ENCODE peak calls at places on chromosomes 13 and 19, in five cellular contexts. One of them, this sample, is unnamed. For H3K4me1, the result is how much of the 10 kb centered on the place peaks cover.

GRCh38 chr19:33133438-33134031 is 1.6 kb downstream of the WDR88 start:
- DNase-seq in neural progenitor cell: peak
- DNase-seq in psoas muscle: no peak
- DNase-seq in cardiac muscle cell: no peak
- DNase-seq in left ventricle myocardium inferior: no peak
- DNase-seq in this sample: no peak

GRCh38 chr13:75717525-75717924 is 81.4 kb downstream of the LMO7 start:
- DNase-seq in neural progenitor cell: no peak
- DNase-seq in psoas muscle: no peak
- DNase-seq in cardiac muscle cell: no peak
- DNase-seq in left ventricle myocardium inferior: no peak
- DNase-seq in this sample: no peak

GRCh38 chr13:86563308-86563707 is 764.1 kb upstream of the SLITRK6 start:
- DNase-seq in neural progenitor cell: no peak
- DNase-seq in psoas muscle: no peak
- DNase-seq in cardiac muscle cell: no peak
- DNase-seq in left ventricle myocardium inferior: no peak
- DNase-seq in this sample: no peak

GRCh38 chr19:45800009-45800553 is 7.4 kb upstream of the DMWD start:
- DNase-seq in neural progenitor cell: no peak
- DNase-seq in psoas muscle: no peak
- DNase-seq in cardiac muscle cell: no peak
- DNase-seq in left ventricle myocardium inferior: no peak
- DNase-seq in this sample: no peak

GRCh38 chr13:35953537-35954206 is 177.5 kb downstream of the DCLK1 start:
- DNase-seq in neural progenitor cell: peak
- DNase-seq in psoas muscle: peak
- DNase-seq in cardiac muscle cell: peak
- DNase-seq in left ventricle myocardium inferior: peak
- DNase-seq in this sample: peak

GRCh38 chr19:38918526-38918925 is 6.5 kb upstream of the CCER2 start:
- DNase-seq in neural progenitor cell: no peak
- DNase-seq in psoas muscle: no peak
- DNase-seq in cardiac muscle cell: no peak
- DNase-seq in left ventricle myocardium inferior: no peak
- DNase-seq in this sample: no peak

GRCh38 chr19:8397746-8398721 is 7.9 kb downstream of the RAB11B start:
- DNase-seq in neural progenitor cell: no peak
- DNase-seq in psoas muscle: peak
- DNase-seq in cardiac muscle cell: no peak
- DNase-seq in left ventricle myocardium inferior: no peak
- DNase-seq in this sample: no peak

GRCh38 chr13:54034047-54034446 is 1005.4 kb downstream of the OLFM4 start:
- DNase-seq in neural progenitor cell: no peak
- DNase-seq in psoas muscle: no peak
- DNase-seq in cardiac muscle cell: no peak
- DNase-seq in left ventricle myocardium inferior: no peak
- DNase-seq in this sample: no peak

GRCh38 chr13:94656766-94657165 is 55.1 kb downstream of the GPR180 start:
- DNase-seq in neural progenitor cell: no peak
- DNase-seq in psoas muscle: no peak
- DNase-seq in cardiac muscle cell: no peak
- DNase-seq in left ventricle myocardium inferior: no peak
- DNase-seq in this sample: no peak

GRCh38 chr19:13014921-13015280 is 19.6 kb downstream of the NFIX start:
- DNase-seq in neural progenitor cell: no peak
- DNase-seq in psoas muscle: no peak
- DNase-seq in cardiac muscle cell: no peak
- DNase-seq in left ventricle myocardium inferior: no peak
- DNase-seq in this sample: no peak

GRCh38 chr13:53901593-53901992 is 873.0 kb downstream of the OLFM4 start:
- DNase-seq in neural progenitor cell: no peak
- DNase-seq in psoas muscle: no peak
- DNase-seq in cardiac muscle cell: no peak
- DNase-seq in left ventricle myocardium inferior: no peak
- DNase-seq in this sample: no peak

GRCh38 chr19:40813182-40813581 is 14.2 kb downstream of the EGLN2 start:
- DNase-seq in neural progenitor cell: no peak
- DNase-seq in psoas muscle: peak
- DNase-seq in cardiac muscle cell: no peak
- DNase-seq in left ventricle myocardium inferior: no peak
- DNase-seq in this sample: peak

GRCh38 chr19:39752390-39752789 is 14.6 kb upstream of the CLC start:
- DNase-seq in neural progenitor cell: no peak
- DNase-seq in psoas muscle: no peak
- DNase-seq in cardiac muscle cell: no peak
- DNase-seq in left ventricle myocardium inferior: no peak
- DNase-seq in this sample: no peak

GRCh38 chr19:48418317-48419064 is 25.0 kb downstream of the GRIN2D start:
- DNase-seq in neural progenitor cell: no peak
- DNase-seq in psoas muscle: no peak
- DNase-seq in cardiac muscle cell: no peak
- DNase-seq in left ventricle myocardium inferior: no peak
- DNase-seq in this sample: no peak

GRCh38 chr13:101626925-101627555 is 174.6 kb downstream of the ITGBL1 start:
- DNase-seq in neural progenitor cell: no peak
- DNase-seq in psoas muscle: no peak
- DNase-seq in cardiac muscle cell: no peak
- DNase-seq in left ventricle myocardium inferior: no peak
- DNase-seq in this sample: no peak

GRCh38 chr13:21549633-21550032 is 54.3 kb downstream of the MICU2 start:
- DNase-seq in neural progenitor cell: no peak
- DNase-seq in psoas muscle: no peak
- DNase-seq in cardiac muscle cell: no peak
- DNase-seq in left ventricle myocardium inferior: no peak
- DNase-seq in this sample: no peak

GRCh38 chr13:110616103-110617101 is 1.1 kb downstream of the NAXD start:
- DNase-seq in neural progenitor cell: peak
- DNase-seq in psoas muscle: peak
- DNase-seq in cardiac muscle cell: no peak
- DNase-seq in left ventricle myocardium inferior: no peak
- DNase-seq in this sample: peak

GRCh38 chr13:79385694-79386093 is 20.4 kb downstream of the RBM26 start:
- DNase-seq in neural progenitor cell: no peak
- DNase-seq in psoas muscle: no peak
- DNase-seq in cardiac muscle cell: no peak
- DNase-seq in left ventricle myocardium inferior: no peak
- DNase-seq in this sample: no peak

GRCh38 chr19:41801031-41801430 is 4.6 kb downstream of the CEACAM3 start:
- DNase-seq in neural progenitor cell: no peak
- DNase-seq in psoas muscle: no peak
- DNase-seq in cardiac muscle cell: no peak
- DNase-seq in left ventricle myocardium inferior: no peak
- DNase-seq in this sample: no peak

GRCh38 chr13:36831291-36831690 is 12.3 kb downstream of the RFXAP start:
- DNase-seq in neural progenitor cell: no peak
- DNase-seq in psoas muscle: no peak
- DNase-seq in cardiac muscle cell: no peak
- DNase-seq in left ventricle myocardium inferior: no peak
- DNase-seq in this sample: no peak

GRCh38 chr13:113933901-113934300 is 40.0 kb downstream of the C13orf46 start:
- DNase-seq in neural progenitor cell: no peak
- DNase-seq in psoas muscle: peak
- DNase-seq in cardiac muscle cell: no peak
- DNase-seq in left ventricle myocardium inferior: peak
- DNase-seq in this sample: no peak

GRCh38 chr13:99895999-99896695 is 75.4 kb downstream of the ZIC5 start:
- DNase-seq in neural progenitor cell: peak
- DNase-seq in psoas muscle: no peak
- DNase-seq in cardiac muscle cell: no peak
- DNase-seq in left ventricle myocardium inferior: no peak
- DNase-seq in this sample: no peak

GRCh38 chr19:3175761-3176714 is 2.5 kb upstream of the S1PR4 start:
- DNase-seq in neural progenitor cell: no peak
- DNase-seq in psoas muscle: no peak
- DNase-seq in cardiac muscle cell: no peak
- DNase-seq in left ventricle myocardium inferior: no peak
- DNase-seq in this sample: peak

GRCh38 chr19:3178377-3178972 is at the start of gene S1PR4:
- DNase-seq in neural progenitor cell: no peak
- DNase-seq in psoas muscle: peak
- DNase-seq in cardiac muscle cell: no peak
- DNase-seq in left ventricle myocardium inferior: no peak
- DNase-seq in this sample: no peak

GRCh38 chr19:3178973-3179738 is 587 bp downstream of the S1PR4 start:
- DNase-seq in neural progenitor cell: no peak
- DNase-seq in psoas muscle: no peak
- DNase-seq in cardiac muscle cell: no peak
- DNase-seq in left ventricle myocardium inferior: no peak
- DNase-seq in this sample: no peak

GRCh38 chr19:3179739-3180293 is 1.2 kb downstream of the S1PR4 start:
- DNase-seq in neural progenitor cell: no peak
- DNase-seq in psoas muscle: no peak
- DNase-seq in cardiac muscle cell: no peak
- DNase-seq in left ventricle myocardium inferior: no peak
- DNase-seq in this sample: no peak

GRCh38 chr19:3176715-3177501 is 1.7 kb upstream of the S1PR4 start:
- DNase-seq in neural progenitor cell: no peak
- DNase-seq in psoas muscle: no peak
- DNase-seq in cardiac muscle cell: no peak
- DNase-seq in left ventricle myocardium inferior: no peak
- DNase-seq in this sample: peak
- H3K4me3 ChIP-seq in neural progenitor cell: no peak
- H3K4me3 ChIP-seq in psoas muscle: no peak
- H3K4me3 ChIP-seq in cardiac muscle cell: no peak
- H3K4me3 ChIP-seq in left ventricle myocardium inferior: no peak
- H3K4me3 ChIP-seq in this sample: no peak

DNA sequence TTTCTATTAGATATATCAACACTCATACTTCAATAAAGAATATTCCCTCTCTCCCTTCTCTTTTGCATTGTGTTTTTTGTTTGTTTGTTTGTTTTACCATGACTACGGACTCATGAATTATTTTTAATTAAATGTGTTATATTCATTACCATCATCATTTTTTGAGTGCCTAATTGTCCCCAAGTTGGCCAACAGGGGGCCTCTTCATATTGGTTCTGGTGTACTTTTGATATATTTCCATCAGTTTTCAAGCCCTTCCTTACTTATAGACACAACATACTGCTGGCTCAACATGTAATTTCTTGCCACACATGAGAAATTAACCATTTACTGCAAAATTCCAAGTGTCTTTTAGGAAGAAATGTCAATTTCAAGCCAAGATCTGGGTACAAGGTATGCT is 54.5 kb upstream of the GPC6 start:
- DNase-seq in neural progenitor cell: peak
- DNase-seq in psoas muscle: no peak
- DNase-seq in cardiac muscle cell: no peak
- DNase-seq in left ventricle myocardium inferior: no peak
- DNase-seq in this sample: no peak
- TF ChIP-seq CTCF in neural progenitor cell: peak
- TF ChIP-seq CTCF in psoas muscle: no peak
- TF ChIP-seq CTCF in cardiac muscle cell: no peak
- TF ChIP-seq CTCF in left ventricle myocardium inferior: no peak
- TF ChIP-seq CTCF in this sample: no peak

DNA sequence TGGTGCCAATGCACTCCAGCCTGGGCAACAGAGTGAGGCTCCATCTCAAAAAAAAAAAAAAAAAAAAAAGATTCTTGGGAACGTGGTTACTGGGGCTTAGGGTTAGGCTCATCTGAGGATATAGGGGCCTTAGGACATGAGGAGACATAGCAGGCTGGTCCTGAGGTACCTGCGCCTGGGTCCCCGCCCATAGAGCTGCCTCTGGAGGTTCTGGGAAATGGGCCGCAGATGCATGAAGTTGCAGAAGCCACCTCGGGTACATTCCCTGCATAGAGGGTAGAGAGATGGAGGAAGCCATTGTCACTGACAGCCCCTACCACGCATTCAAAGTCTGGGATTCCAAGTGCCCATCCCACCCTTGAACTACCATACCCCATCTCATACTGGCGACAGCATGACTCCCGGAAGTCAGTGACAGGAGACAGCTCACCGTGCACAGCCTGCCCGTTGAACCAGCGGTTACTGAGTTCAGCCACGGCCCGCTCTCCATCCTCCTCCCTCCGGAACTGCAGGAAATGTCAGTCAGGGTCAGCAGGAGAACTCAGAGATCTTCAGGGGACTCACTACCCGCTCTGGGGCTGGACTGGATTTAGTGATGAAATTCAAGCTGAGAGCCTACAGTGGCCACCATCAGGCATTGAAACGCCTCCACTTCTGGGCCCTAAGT is 1.4 kb downstream of the U2AF1L4 start:
- DNase-seq in neural progenitor cell: no peak
- DNase-seq in psoas muscle: no peak
- DNase-seq in cardiac muscle cell: no peak
- DNase-seq in left ventricle myocardium inferior: no peak
- DNase-seq in this sample: no peak
- H3K4me1 ChIP-seq in neural progenitor cell: under half
- H3K4me1 ChIP-seq in psoas muscle: under half
- H3K4me1 ChIP-seq in cardiac muscle cell: under half
- H3K4me1 ChIP-seq in left ventricle myocardium inferior: half or more
- H3K4me1 ChIP-seq in this sample: under half

DNA sequence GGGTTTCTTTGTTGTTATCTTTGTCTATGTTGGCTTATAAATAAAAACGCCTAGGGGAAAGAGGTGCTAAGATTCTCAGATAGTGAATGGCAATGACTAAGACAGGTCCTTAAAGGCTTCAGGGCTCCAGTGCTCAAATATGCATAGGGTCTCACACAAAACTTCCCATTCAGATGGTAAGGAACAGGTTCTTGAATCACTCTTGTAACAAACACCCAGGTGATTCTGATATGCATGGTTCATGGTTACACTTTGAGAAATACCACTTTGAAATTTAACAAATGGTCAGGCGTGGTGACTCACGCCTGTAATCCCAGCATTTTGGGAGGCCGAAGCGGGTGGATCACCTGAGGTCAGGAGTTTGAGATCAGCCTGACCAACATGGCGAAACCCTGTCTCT is 17.1 kb downstream of the NUDT15 start:
- DNase-seq in neural progenitor cell: no peak
- DNase-seq in psoas muscle: no peak
- DNase-seq in cardiac muscle cell: no peak
- DNase-seq in left ventricle myocardium inferior: no peak
- DNase-seq in this sample: no peak
- H3K4me3 ChIP-seq in neural progenitor cell: no peak
- H3K4me3 ChIP-seq in psoas muscle: no peak
- H3K4me3 ChIP-seq in cardiac muscle cell: no peak
- H3K4me3 ChIP-seq in left ventricle myocardium inferior: no peak
- H3K4me3 ChIP-seq in this sample: no peak

DNA sequence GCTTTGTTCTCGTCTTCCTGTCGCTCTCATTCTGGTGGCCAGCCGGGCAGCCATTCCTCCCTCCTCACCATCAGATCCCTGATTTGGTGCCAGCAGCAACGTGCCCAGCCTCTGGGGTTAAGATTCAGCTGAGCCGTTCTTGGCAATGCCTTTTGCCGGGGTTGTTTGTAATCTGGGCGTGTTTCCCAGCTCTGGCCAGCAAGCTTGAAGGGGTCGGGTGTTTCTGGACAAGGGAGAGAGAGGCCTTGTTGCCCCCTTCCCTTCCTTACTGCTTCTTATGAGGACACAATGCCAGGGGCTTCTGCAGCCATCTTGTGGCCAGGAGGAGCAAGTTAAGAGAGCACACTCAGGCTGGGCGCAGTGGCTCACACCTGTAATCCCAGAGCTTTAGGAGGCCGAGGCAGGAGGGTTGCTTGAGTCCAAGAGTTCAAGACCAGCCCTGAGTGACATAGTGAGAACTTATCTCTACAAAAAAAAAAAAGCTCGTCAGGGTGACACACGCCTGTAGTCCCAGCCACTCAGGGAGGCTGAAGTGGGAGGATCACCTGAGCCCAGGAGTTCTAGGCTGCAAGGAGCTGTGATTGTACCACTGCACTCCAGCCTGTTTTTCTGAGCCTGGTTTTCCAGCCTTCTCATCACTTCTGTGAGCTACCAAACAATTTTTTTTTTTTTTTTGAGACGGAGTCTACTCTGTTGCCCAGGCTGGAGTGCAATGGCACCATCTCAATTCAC is 10.7 kb upstream of the CRTC1 start:
- DNase-seq in neural progenitor cell: peak
- DNase-seq in psoas muscle: peak
- DNase-seq in cardiac muscle cell: no peak
- DNase-seq in left ventricle myocardium inferior: no peak
- DNase-seq in this sample: no peak
- TF ChIP-seq CTCF in neural progenitor cell: peak
- TF ChIP-seq CTCF in psoas muscle: peak
- TF ChIP-seq CTCF in cardiac muscle cell: peak
- TF ChIP-seq CTCF in left ventricle myocardium inferior: no peak
- TF ChIP-seq CTCF in this sample: no peak

This sample was measured in lung.